ENCODE peak calls at places on chromosomes 5 and 9, in eight cellular contexts. T is AG10803; A is cardiac septum; P is NCI-H2081; K is fibroblast of lung; N is nephron progenitor cell; V is stimulated activated CD8-positive, alpha-beta memory T cell treated with anti-CD3 and anti-CD28 coated beads, Interleukin-4, amount 100 ng/mL, for 1 hour; U is T47D. Y is an unnamed sample.

GRCh38 chr9:2655411-2655901 is 33.9 kb downstream of the VLDLR start:
- DNase-seq in U (no peak), K (peak; percentile 84), A (no peak), T (peak; percentile 91), N (no peak), V (no peak), P (no peak), Y (peak; percentile 89)

GRCh38 chr9:4798281-4798680 is 5.5 kb downstream of the RCL1 start:
- DNase-seq in P (no peak), A (no peak), N (no peak), T (no peak), U (no peak), V (no peak), K (no peak), Y (no peak)

GRCh38 chr9:137044502-137045177 is 1.3 kb downstream of the NPDC1 start:
- DNase-seq in T (no peak), U (peak; percentile 91), V (no peak), P (peak; percentile 76), A (no peak), N (no peak), K (no peak), Y (no peak)

GRCh38 chr5:17991775-17992174 is 357.5 kb downstream of the TAF11L14 start:
- DNase-seq in K (no peak), V (no peak), P (peak; percentile 97), A (no peak), U (no peak), N (no peak), T (no peak), Y (no peak)

GRCh38 chr5:96080557-96080956 is 118.9 kb upstream of the ELL2 start:
- DNase-seq in V (no peak), P (no peak), K (peak; percentile 69), U (no peak), N (no peak), T (peak; percentile 45), A (no peak), Y (no peak)

GRCh38 chr5:165460911-165461310 is 1955.5 kb downstream of the MAT2B start:
- DNase-seq in V (no peak), P (no peak), A (no peak), T (no peak), K (peak; percentile 32), N (no peak), U (no peak), Y (no peak)

GRCh38 chr9:94648191-94648590 is 8.9 kb upstream of the FBP1 start:
- DNase-seq in K (no peak), V (no peak), P (no peak), T (no peak), A (no peak), N (no peak), U (no peak), Y (no peak)

GRCh38 chr5:170087168-170087817 is 18.4 kb upstream of the FOXI1 start:
- DNase-seq in N (no peak), K (no peak), U (no peak), P (no peak), T (no peak), A (peak; percentile 41), V (no peak), Y (no peak)

GRCh38 chr9:74245871-74246552 is 251.1 kb upstream of the RORB start:
- DNase-seq in T (no peak), N (no peak), V (no peak), A (no peak), U (no peak), K (no peak), P (no peak), Y (no peak)

GRCh38 chr5:35442916-35443639 is 174.6 kb upstream of the SPEF2 start:
- DNase-seq in K (no peak), P (no peak), N (no peak), U (no peak), T (peak; percentile 11), V (no peak), A (no peak), Y (no peak)

GRCh38 chr5:134328619-134329018 is 38.4 kb downstream of the CDKL3 start:
- DNase-seq in N (no peak), P (no peak), V (no peak), T (no peak), K (peak; percentile 3), U (no peak), A (no peak), Y (peak; percentile 4)

GRCh38 chr5:6517494-6517893 is 68.8 kb downstream of the UBE2QL1 start:
- DNase-seq in U (no peak), N (no peak), K (no peak), T (no peak), V (no peak), A (no peak), P (no peak), Y (no peak)

GRCh38 chr9:69433426-69433825 is 108.4 kb downstream of the ENTREP1 start:
- DNase-seq in V (no peak), T (peak; percentile 31), K (no peak), P (no peak), A (no peak), U (no peak), N (no peak), Y (peak; percentile 51)

GRCh38 chr5:151947924-151948323 is 23.3 kb upstream of the GLRA1 start:
- DNase-seq in T (no peak), V (no peak), U (no peak), K (no peak), N (no peak), P (no peak), A (no peak), Y (no peak)

GRCh38 chr9:132124800-132125199 is 37.1 kb upstream of the NTNG2 start:
- DNase-seq in U (no peak), V (no peak), T (no peak), K (no peak), A (no peak), N (no peak), P (no peak), Y (no peak)

GRCh38 chr9:20408513-20408912 is 213.8 kb downstream of the MLLT3 start:
- DNase-seq in P (no peak), N (peak; percentile 18), K (no peak), A (no peak), U (no peak), V (no peak), T (no peak), Y (no peak)

GRCh38 chr9:22514866-22515265 is 68.2 kb downstream of the DMRTA1 start:
- DNase-seq in V (no peak), T (no peak), P (no peak), U (no peak), N (no peak), A (no peak), K (no peak), Y (no peak)